ENCODE peak calls at places on chromosomes 13 and 19, in four cellular contexts. V is RWPE1, X is C1 segment of cervical spinal cord, J is astrocyte of the spinal cord. Q is an unnamed sample.

GRCh38 chr19:3984584-3984907 is 717 bp downstream of the EEF2 start:
- DNase-seq in V (no peak), X (no peak), J (no peak), Q (no peak)

GRCh38 chr19:10690351-10690781 is 10.9 kb upstream of the QTRT1 start:
- DNase-seq in V (no peak), X (no peak), J (no peak), Q (peak; percentile 63)

GRCh38 chr13:100573121-100573520 is 15.5 kb downstream of the GGACT start:
- DNase-seq in V (peak; percentile 52), X (no peak), J (peak; percentile 78), Q (peak; percentile 73)

GRCh38 chr13:51831519-51831918 is 13.5 kb downstream of the TMEM272 start:
- DNase-seq in V (no peak), X (no peak), J (no peak), Q (no peak)

GRCh38 chr19:45076029-45076850 is at the start of gene ZNF296:
- DNase-seq in V (peak; percentile 84), X (no peak), J (peak; percentile 20), Q (peak; percentile 17)

GRCh38 chr19:19540707-19541515 is 2.8 kb downstream of the CILP2 start:
- DNase-seq in V (peak; percentile 92), X (no peak), J (no peak), Q (peak; percentile 26)

GRCh38 chr19:52946322-52947310 is 16.1 kb downstream of the ZNF816 start:
- DNase-seq in V (no peak), X (peak; percentile 6), J (peak; percentile 17), Q (no peak)

GRCh38 chr13:50993371-50993770 is 83.8 kb downstream of the RNASEH2B start:
- DNase-seq in V (no peak), X (no peak), J (no peak), Q (no peak)

GRCh38 chr13:113152894-113153809 is 5.3 kb upstream of the PROZ start:
- DNase-seq in V (no peak), X (peak; percentile 27), J (peak; percentile 2), Q (no peak)

Q was measured in renal cortical epithelial cell.